ENCODE peak calls at places on chromosomes 11 and 22, in six cellular contexts. P is fibroblast of lung; C is colonic mucosa; V is dorsolateral prefrontal cortex; D is CD4-positive, alpha-beta T cell; B is brain microvascular endothelial cell. G is an unnamed sample.

GRCh38 chr11:122069946-122070345 is 46.1 kb downstream of the BLID start:
- DNase-seq in P (peak), C (no peak), V (peak), D (no peak), B (peak), G (peak)

GRCh38 chr22:30932661-30933060 is 35.9 kb downstream of the MORC2 start:
- DNase-seq in P (no peak), C (no peak), V (no peak), D (no peak), B (no peak), G (no peak)

GRCh38 chr11:109027851-109028250 is 363.0 kb downstream of the DDX10 start:
- DNase-seq in P (no peak), C (no peak), V (no peak), D (no peak), B (no peak), G (no peak)

GRCh38 chr11:66999555-66999954 is 23.4 kb upstream of the SYT12 start:
- DNase-seq in P (no peak), C (no peak), V (no peak), D (no peak), B (no peak), G (no peak)

GRCh38 chr11:31834237-31834636 is 23.1 kb upstream of the PAX6 start:
- DNase-seq in P (no peak), C (no peak), V (no peak), D (no peak), B (no peak), G (no peak)

GRCh38 chr11:6927030-6927617 is 898 bp downstream of the ZNF215 start:
- DNase-seq in P (peak), C (peak), V (no peak), D (no peak), B (no peak), G (peak)

GRCh38 chr11:71393283-71393682 is 54.9 kb downstream of the DHCR7 start:
- DNase-seq in P (no peak), C (no peak), V (no peak), D (no peak), B (no peak), G (no peak)

GRCh38 chr11:129249351-129249750 is 57.2 kb upstream of the ARHGAP32 start:
- DNase-seq in P (peak), C (no peak), V (no peak), D (no peak), B (peak), G (no peak)

GRCh38 chr11:62132188-62132587 is 8.4 kb downstream of the INCENP start:
- DNase-seq in P (no peak), C (no peak), V (no peak), D (no peak), B (no peak), G (no peak)

GRCh38 chr11:130775306-130776043 is 140.8 kb downstream of the SNX19 start:
- DNase-seq in P (peak), C (no peak), V (no peak), D (no peak), B (peak), G (no peak)

GRCh38 chr11:1531418-1531817 is 40.7 kb downstream of the DUSP8 start:
- DNase-seq in P (no peak), C (no peak), V (no peak), D (no peak), B (no peak), G (no peak)

DNA sequence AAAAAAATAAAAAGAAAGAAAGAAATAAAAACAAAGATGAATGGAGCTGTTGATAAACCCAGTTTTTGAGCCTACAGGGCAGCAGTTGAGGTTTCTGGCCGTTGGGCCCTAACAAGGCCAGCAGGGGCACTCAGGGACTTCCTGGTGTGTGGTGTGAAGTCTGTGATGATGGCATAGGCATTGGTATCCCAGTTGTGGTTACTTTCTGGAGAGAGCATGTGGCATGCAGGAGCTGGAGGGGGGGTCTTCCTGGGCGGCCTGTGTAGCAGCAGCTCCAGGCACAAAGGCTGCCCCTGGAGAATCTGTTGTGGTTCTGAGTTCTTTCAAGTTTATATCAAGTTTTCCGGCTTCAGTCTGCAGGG is 2.0 kb upstream of the TXNRD2 start:
- DNase-seq in P (peak), C (no peak), V (no peak), D (no peak), B (peak), G (no peak)
- TF ChIP-seq CTCF in P (no peak), C (no peak), V (no peak), D (no peak), B (peak), G (no peak)

GRCh38 chr11:19525276-19525675 is 187.4 kb upstream of the NAV2 start:
- DNase-seq in P (no peak), C (no peak), V (no peak), D (no peak), B (no peak), G (no peak)
- TF ChIP-seq CTCF in P (no peak), C (no peak), V (no peak), D (no peak), B (no peak), G (no peak)

GRCh38 chr11:95108671-95109551 is 19.3 kb downstream of the ENDOD1 start:
- DNase-seq in P (peak), C (no peak), V (no peak), D (no peak), B (peak), G (no peak)

GRCh38 chr11:95104916-95105315 is 15.3 kb downstream of the ENDOD1 start:
- DNase-seq in P (no peak), C (no peak), V (no peak), D (no peak), B (no peak), G (no peak)

GRCh38 chr11:95104121-95104830 is 14.6 kb downstream of the ENDOD1 start:
- DNase-seq in P (no peak), C (no peak), V (no peak), D (no peak), B (no peak), G (no peak)

GRCh38 chr11:95111923-95112540 is 22.4 kb downstream of the ENDOD1 start:
- DNase-seq in P (no peak), C (no peak), V (no peak), D (no peak), B (no peak), G (no peak)

DNA sequence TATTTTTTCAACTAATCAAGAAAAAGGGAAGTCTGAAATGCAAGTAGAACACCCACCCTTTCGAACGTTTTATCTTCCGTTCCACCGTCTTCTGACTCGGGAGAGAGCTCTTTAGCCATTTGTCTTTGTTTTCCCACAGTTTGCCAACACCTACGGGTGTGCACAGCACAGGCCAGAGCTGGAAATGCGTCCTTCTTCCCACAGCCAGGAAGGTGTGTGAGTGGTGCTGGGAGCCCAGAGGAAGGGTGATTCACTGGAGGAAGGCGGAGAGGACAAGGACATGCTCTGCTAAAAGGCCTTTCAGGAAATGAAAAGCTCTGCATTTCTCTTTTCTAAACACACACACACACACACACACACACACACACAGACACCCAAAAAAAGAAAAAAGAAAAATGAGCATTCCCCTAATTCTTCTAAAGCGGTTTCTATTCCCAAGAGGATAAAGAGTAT is 18.5 kb downstream of the ENDOD1 start:
- DNase-seq in P (peak), C (peak), V (no peak), D (no peak), B (peak), G (peak)
- TF ChIP-seq CTCF in P (no peak), C (no peak), V (no peak), D (no peak), B (no peak), G (no peak)

DNA sequence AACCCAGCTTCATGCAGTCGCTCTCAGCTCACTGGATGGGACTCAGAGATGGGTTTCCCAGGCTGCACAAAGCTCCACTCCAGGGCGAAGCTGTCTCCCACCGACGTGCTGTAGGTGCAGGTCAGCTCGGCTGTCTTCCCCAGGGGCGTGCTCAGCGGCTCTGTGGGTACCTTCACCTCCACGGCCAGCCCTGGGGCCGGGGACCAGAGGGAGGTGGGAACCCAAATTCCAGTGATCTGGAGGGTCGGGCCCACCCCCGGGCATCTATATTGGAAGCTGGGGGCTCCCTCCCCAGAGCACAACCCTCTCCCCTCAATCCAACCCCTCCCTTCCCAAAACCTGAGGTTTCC is 689 bp downstream of the VSIG2 start:
- DNase-seq in P (no peak), C (no peak), V (no peak), D (no peak), B (no peak), G (no peak)
- TF ChIP-seq CTCF in P (no peak), C (no peak), V (no peak), D (no peak), B (no peak), G (no peak)

GRCh38 chr22:21641417-21641794 is 696 bp upstream of the SDF2L1 start:
- DNase-seq in P (peak), C (peak), V (no peak), D (no peak), B (no peak), G (peak)

GRCh38 chr22:21640810-21641209 is 1.3 kb upstream of the SDF2L1 start:
- DNase-seq in P (no peak), C (no peak), V (no peak), D (no peak), B (no peak), G (no peak)

GRCh38 chr22:21643533-21644357 is 1.6 kb downstream of the SDF2L1 start:
- DNase-seq in P (no peak), C (no peak), V (no peak), D (no peak), B (no peak), G (no peak)

GRCh38 chr22:21642584-21643448 is 714 bp downstream of the SDF2L1 start:
- DNase-seq in P (peak), C (peak), V (no peak), D (peak), B (peak), G (peak)

GRCh38 chr22:21641795-21642583 is at the start of gene SDF2L1:
- DNase-seq in P (peak), C (peak), V (peak), D (peak), B (peak), G (peak)
- TF ChIP-seq CTCF in P (no peak), C (no peak), V (peak), D (no peak), B (no peak), G (peak)

DNA sequence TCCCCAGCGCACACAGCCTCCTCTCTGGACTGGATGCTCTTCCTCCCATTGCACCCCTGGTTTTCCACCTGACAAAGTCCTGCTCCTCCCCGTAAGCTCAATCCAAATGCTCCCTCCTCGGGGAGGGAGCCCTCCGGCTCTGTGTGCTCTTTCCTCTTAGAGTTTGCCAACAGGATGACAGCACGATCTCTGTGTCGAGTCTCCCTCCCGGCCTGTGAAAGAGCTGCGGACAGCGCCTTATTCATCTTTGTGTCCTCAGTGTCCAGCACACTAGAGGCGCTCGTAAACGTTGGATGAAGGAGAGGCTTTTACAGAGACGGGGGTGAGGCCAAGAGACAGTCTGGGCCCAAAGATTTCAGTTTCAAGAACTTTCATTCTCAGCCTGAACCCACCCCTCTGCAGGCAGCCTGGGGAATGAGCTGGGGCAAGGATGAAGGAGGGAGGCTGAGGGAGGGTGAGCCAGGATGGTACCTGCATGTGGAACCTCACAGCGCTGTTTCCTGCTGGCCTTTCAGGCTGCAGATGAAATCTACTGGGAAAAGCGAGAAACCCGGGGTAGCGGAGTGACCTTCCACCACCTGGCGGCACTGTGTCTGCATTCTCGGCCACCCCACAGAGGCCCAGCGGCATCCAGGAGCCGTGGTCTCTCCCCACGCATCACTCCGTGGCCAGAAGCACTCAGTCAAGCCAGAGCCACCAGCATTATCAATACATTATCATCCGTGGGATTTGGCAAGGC is 8.5 kb upstream of the TMPRSS4 start:
- DNase-seq in P (no peak), C (no peak), V (peak), D (no peak), B (no peak), G (no peak)
- TF ChIP-seq CTCF in P (no peak), C (no peak), V (no peak), D (no peak), B (no peak), G (no peak)

DNA sequence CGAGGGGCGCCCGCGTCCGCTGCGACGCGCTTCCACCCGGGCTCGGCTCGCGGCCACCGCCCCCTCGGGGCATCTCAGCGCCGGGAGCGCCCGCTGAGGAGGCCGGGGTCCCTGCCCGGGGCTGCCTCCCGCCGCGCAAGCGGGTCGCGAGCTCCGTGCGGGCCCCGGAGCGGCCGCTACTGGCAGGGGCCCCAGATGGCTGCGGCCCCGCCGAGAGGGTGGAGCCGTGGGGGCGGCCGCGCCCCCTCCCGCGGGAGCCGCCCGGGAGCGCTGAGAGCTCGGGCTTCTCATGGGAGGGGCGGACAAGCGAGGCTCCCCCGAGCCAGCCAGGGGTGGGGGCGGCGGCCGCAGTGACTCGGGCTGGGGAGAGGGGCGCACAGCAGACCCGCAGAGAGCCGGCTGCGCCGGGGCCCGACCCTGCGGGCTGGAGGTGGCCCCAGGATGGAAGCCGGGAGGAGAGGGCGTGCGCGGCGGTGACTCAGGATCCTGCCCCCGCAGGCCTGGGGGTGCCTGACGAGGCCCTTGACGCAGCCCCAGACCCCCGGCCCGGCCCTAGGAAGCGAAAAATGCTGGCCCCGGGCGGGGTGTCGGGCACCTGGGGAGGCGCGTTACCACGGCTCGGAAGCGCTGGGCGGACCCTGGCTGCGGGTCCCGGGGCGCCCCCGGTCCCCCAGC is 606 bp upstream of the ZFTA start:
- DNase-seq in P (no peak), C (peak), V (no peak), D (no peak), B (no peak), G (peak)
- TF ChIP-seq CTCF in P (no peak), C (no peak), V (no peak), D (no peak), B (no peak), G (no peak)

DNA sequence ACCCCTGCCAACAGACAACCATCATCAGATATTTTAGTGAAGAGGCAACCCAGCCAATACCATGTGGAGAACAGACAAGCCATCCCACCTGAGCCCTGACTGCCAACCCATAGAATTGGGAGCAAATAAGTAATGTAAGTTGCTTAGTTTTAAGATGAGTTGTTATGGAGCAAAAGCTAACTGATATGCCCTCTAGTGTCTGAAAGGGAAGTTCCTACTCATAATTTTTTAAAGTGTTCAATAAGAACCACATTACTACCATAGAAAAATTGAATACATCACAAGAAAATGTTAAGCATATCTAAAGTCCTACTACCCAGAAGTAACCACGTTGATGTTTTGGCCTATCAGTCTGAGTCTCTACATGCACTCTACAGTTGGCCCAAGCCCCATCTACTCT is 50.8 kb upstream of the SLC36A4 start:
- DNase-seq in P (peak), C (no peak), V (no peak), D (no peak), B (no peak), G (no peak)
- TF ChIP-seq CTCF in P (peak), C (no peak), V (no peak), D (no peak), B (peak), G (no peak)

GRCh38 chr22:36368359-36368983 is 19.3 kb downstream of the MYH9 start:
- DNase-seq in P (peak), C (no peak), V (no peak), D (no peak), B (no peak), G (no peak)
- TF ChIP-seq CTCF in P (peak), C (no peak), V (no peak), D (peak), B (peak), G (peak)

G was measured in transverse colon.